ENCODE peak calls at places on chromosomes 2 and 18, in six cellular contexts. Z, J, H, L, D and G are unnamed samples.

GRCh38 chr2:53960476-53960875 is 10.3 kb downstream of the PSME4 start:
- DNase-seq in D (no peak), H (no peak), Z (no peak), L (no peak), J (no peak), G (no peak)

GRCh38 chr2:239944706-239945551 is 80.2 kb downstream of the NDUFA10 start:
- DNase-seq in L (no peak), D (no peak), J (no peak), H (no peak), Z (no peak), G (no peak)

GRCh38 chr18:11154369-11154982 is 5.1 kb upstream of the PIEZO2 start:
- DNase-seq in J (peak; percentile 35), L (peak; percentile 67), H (peak; percentile 78), D (peak; percentile 54), Z (no peak), G (no peak)

GRCh38 chr2:58709687-58710354 is 468.7 kb upstream of the FANCL start:
- DNase-seq in Z (no peak), D (no peak), J (no peak), L (no peak), H (no peak), G (no peak)

GRCh38 chr2:11377915-11378649 is 33.6 kb upstream of the ROCK2 start:
- DNase-seq in D (no peak), J (no peak), H (no peak), Z (no peak), L (peak; percentile 13), G (no peak)

GRCh38 chr2:46296216-46296839 is 879 bp upstream of the EPAS1 start:
- DNase-seq in L (no peak), J (no peak), Z (no peak), H (no peak), D (no peak), G (no peak)

GRCh38 chr2:10447300-10448207 is 573 bp downstream of the ODC1 start:
- DNase-seq in L (peak; percentile 38), Z (no peak), J (peak; percentile 32), D (no peak), H (peak; percentile 51), G (no peak)

GRCh38 chr18:33010149-33010548 is 237.3 kb upstream of the KLHL14 start:
- DNase-seq in D (no peak), Z (no peak), H (no peak), J (no peak), L (no peak), G (no peak)

GRCh38 chr18:49177812-49178211 is 227.0 kb upstream of the SMAD7 start:
- DNase-seq in H (peak; percentile 78), L (peak; percentile 72), J (no peak), D (no peak), Z (no peak), G (no peak)

GRCh38 chr2:230924092-230924469 is 961 bp downstream of the GPR55 start:
- DNase-seq in J (no peak), D (no peak), H (no peak), L (no peak), Z (no peak), G (no peak)

GRCh38 chr2:63755980-63756379 is 85.7 kb upstream of the UGP2 start:
- DNase-seq in H (peak; percentile 73), L (peak; percentile 74), J (no peak), Z (no peak), D (no peak), G (no peak)

GRCh38 chr2:237491515-237492118 is 4.6 kb downstream of the MLPH start:
- DNase-seq in H (no peak), Z (no peak), L (no peak), J (no peak), D (no peak), G (no peak)

GRCh38 chr2:68556384-68556783 is 87.0 kb upstream of the PROKR1 start:
- DNase-seq in H (no peak), D (no peak), J (no peak), L (peak; percentile 6), Z (no peak), G (no peak)

GRCh38 chr2:44237221-44237620 is 38.1 kb upstream of the SLC3A1 start:
- DNase-seq in L (no peak), Z (no peak), J (no peak), H (no peak), D (no peak), G (no peak)

GRCh38 chr2:31434911-31435310 is 20.4 kb upstream of the XDH start:
- DNase-seq in Z (no peak), L (peak; percentile 24), H (peak; percentile 45), D (peak; percentile 19), J (no peak), G (no peak)

GRCh38 chr2:77201755-77202154 is 320.4 kb downstream of the LRRTM4 start:
- DNase-seq in Z (no peak), H (no peak), D (no peak), L (no peak), J (no peak), G (no peak)

GRCh38 chr2:86213699-86214502 is 14.6 kb downstream of the MRPL35 start:
- DNase-seq in D (no peak), J (no peak), H (no peak), Z (no peak), L (no peak), G (no peak)

GRCh38 chr2:6782523-6783061 is 83.1 kb downstream of the CMPK2 start:
- DNase-seq in L (no peak), H (no peak), Z (no peak), J (no peak), D (no peak), G (no peak)

GRCh38 chr18:63043516-63043915 is 276.1 kb downstream of the BCL2 start:
- DNase-seq in D (no peak), L (peak; percentile 77), Z (no peak), J (no peak), H (peak; percentile 51), G (no peak)